ENCODE peak calls at places on chromosomes 13 and 19, in five cellular contexts. One of them, this sample, is unnamed.

GRCh38 chr13:28609936-28610335 is 49.0 kb upstream of the POMP start:
- DNase-seq in H9: no peak
- DNase-seq in trophoblast cell: no peak
- DNase-seq in mesenchymal stem cell: peak; percentile 68
- DNase-seq in neuronal stem cell: no peak
- DNase-seq in this sample: no peak

GRCh38 chr13:110218601-110219201 is 88.3 kb downstream of the COL4A1 start:
- DNase-seq in mesenchymal stem cell: no peak
- DNase-seq in H9: no peak
- DNase-seq in trophoblast cell: no peak
- DNase-seq in neuronal stem cell: no peak
- DNase-seq in this sample: no peak

GRCh38 chr19:406121-406711 is 2.7 kb downstream of the C2CD4C start:
- DNase-seq in mesenchymal stem cell: no peak
- DNase-seq in trophoblast cell: no peak
- DNase-seq in H9: peak; percentile 27
- DNase-seq in neuronal stem cell: no peak
- DNase-seq in this sample: peak; percentile 46

GRCh38 chr19:49701271-49701786 is 10.4 kb downstream of the CPT1C start:
- DNase-seq in mesenchymal stem cell: no peak
- DNase-seq in neuronal stem cell: no peak
- DNase-seq in trophoblast cell: no peak
- DNase-seq in H9: peak; percentile 54
- DNase-seq in this sample: no peak

GRCh38 chr13:96090240-96091101 is 564 bp downstream of the HS6ST3 start:
- DNase-seq in neuronal stem cell: peak; percentile 11
- DNase-seq in H9: peak; percentile 40
- DNase-seq in mesenchymal stem cell: no peak
- DNase-seq in trophoblast cell: no peak
- DNase-seq in this sample: peak; percentile 77

GRCh38 chr19:22261596-22261995 is 24.6 kb upstream of the ZNF729 start:
- DNase-seq in neuronal stem cell: no peak
- DNase-seq in H9: no peak
- DNase-seq in mesenchymal stem cell: no peak
- DNase-seq in trophoblast cell: no peak
- DNase-seq in this sample: no peak

GRCh38 chr19:17021328-17021727 is 5.3 kb downstream of the CPAMD8 start:
- DNase-seq in mesenchymal stem cell: no peak
- DNase-seq in neuronal stem cell: no peak
- DNase-seq in H9: no peak
- DNase-seq in trophoblast cell: no peak
- DNase-seq in this sample: no peak

GRCh38 chr19:16901491-16902175 is 12.8 kb downstream of the F2RL3 start:
- DNase-seq in trophoblast cell: no peak
- DNase-seq in neuronal stem cell: no peak
- DNase-seq in H9: no peak
- DNase-seq in mesenchymal stem cell: no peak
- DNase-seq in this sample: no peak

GRCh38 chr19:43437712-43438111 is 23.0 kb downstream of the TEX101 start:
- DNase-seq in trophoblast cell: no peak
- DNase-seq in H9: no peak
- DNase-seq in mesenchymal stem cell: no peak
- DNase-seq in neuronal stem cell: no peak
- DNase-seq in this sample: no peak

GRCh38 chr13:38804061-38804460 is 117.2 kb downstream of the FREM2 start:
- DNase-seq in trophoblast cell: no peak
- DNase-seq in mesenchymal stem cell: no peak
- DNase-seq in neuronal stem cell: no peak
- DNase-seq in H9: no peak
- DNase-seq in this sample: no peak

GRCh38 chr13:94537740-94538630 is 58.0 kb downstream of the TGDS start:
- DNase-seq in mesenchymal stem cell: no peak
- DNase-seq in trophoblast cell: peak; percentile 61
- DNase-seq in H9: no peak
- DNase-seq in neuronal stem cell: no peak
- DNase-seq in this sample: no peak

DNA sequence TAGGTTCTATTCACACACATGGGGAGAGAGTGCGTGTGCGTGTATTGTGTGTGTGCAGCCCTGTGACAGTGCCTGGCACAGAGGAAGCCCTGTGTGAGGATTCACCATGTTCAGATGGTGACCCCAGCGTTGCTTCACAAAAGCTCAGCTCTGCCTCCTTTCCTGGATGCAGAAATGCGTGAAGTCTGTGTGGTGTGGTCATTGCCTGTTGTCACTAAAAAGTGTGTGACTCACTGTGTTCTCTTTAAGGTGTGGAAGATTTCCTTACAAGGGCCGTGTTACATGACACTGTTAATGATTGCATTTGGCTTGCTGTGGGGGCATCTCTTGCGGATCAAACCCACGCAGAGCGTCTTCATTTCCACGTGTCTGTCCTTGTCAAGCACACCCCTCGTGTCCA is 19.5 kb upstream of the DCUN1D2 start:
- DNase-seq in H9: no peak
- DNase-seq in mesenchymal stem cell: no peak
- DNase-seq in neuronal stem cell: no peak
- DNase-seq in trophoblast cell: no peak
- DNase-seq in this sample: no peak
- H2BK12ac ChIP-seq in H9: no peak overlapping the region
- H2BK12ac ChIP-seq in mesenchymal stem cell: no peak overlapping the region
- H2BK12ac ChIP-seq in neuronal stem cell: no peak overlapping the region
- H2BK12ac ChIP-seq in trophoblast cell: no peak overlapping the region
- H2BK12ac ChIP-seq in this sample: no peak overlapping the region

DNA sequence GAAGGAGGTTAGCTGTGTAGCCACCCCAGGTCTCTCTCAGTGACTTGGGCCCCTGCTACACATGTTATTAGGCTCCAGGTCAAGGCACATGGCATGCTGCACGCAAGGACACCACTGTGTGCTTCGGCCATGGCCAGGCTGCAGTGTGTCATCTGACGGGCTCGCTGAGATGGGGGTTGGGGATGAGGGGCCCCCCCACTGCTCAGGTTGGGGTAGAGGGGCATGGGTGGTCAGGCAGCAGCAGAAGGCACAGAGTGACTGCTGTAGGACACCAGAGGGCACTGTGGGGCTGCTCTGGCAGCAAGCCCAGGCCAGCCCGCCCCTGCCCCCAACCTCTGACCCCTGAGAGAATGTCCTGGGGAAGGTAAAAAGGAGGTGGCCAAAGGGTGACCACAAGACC is 32.2 kb upstream of the ISYNA1 start:
- DNase-seq in neuronal stem cell: no peak
- DNase-seq in H9: peak; percentile 81
- DNase-seq in mesenchymal stem cell: no peak
- DNase-seq in trophoblast cell: no peak
- DNase-seq in this sample: peak; percentile 85
- H2BK12ac ChIP-seq in neuronal stem cell: peak overlapping the region; percentile 93
- H2BK12ac ChIP-seq in H9: no peak overlapping the region
- H2BK12ac ChIP-seq in mesenchymal stem cell: no peak overlapping the region
- H2BK12ac ChIP-seq in trophoblast cell: no peak overlapping the region
- H2BK12ac ChIP-seq in this sample: no peak overlapping the region

GRCh38 chr13:55090612-55091011 is 2050.1 kb upstream of the PRR20A start:
- DNase-seq in mesenchymal stem cell: no peak
- DNase-seq in neuronal stem cell: no peak
- DNase-seq in trophoblast cell: no peak
- DNase-seq in H9: no peak
- DNase-seq in this sample: no peak

GRCh38 chr13:55087085-55087484 is 2053.6 kb upstream of the PRR20A start:
- DNase-seq in H9: peak; percentile 63
- DNase-seq in neuronal stem cell: no peak
- DNase-seq in mesenchymal stem cell: no peak
- DNase-seq in trophoblast cell: no peak
- DNase-seq in this sample: peak; percentile 43

GRCh38 chr13:55084630-55085029 is 2056.0 kb downstream of the OLFM4 start:
- DNase-seq in trophoblast cell: no peak
- DNase-seq in mesenchymal stem cell: no peak
- DNase-seq in neuronal stem cell: no peak
- DNase-seq in H9: no peak
- DNase-seq in this sample: no peak
- H2BK12ac ChIP-seq in trophoblast cell: no peak overlapping the region
- H2BK12ac ChIP-seq in mesenchymal stem cell: no peak overlapping the region
- H2BK12ac ChIP-seq in neuronal stem cell: no peak overlapping the region
- H2BK12ac ChIP-seq in H9: no peak overlapping the region
- H2BK12ac ChIP-seq in this sample: no peak overlapping the region

DNA sequence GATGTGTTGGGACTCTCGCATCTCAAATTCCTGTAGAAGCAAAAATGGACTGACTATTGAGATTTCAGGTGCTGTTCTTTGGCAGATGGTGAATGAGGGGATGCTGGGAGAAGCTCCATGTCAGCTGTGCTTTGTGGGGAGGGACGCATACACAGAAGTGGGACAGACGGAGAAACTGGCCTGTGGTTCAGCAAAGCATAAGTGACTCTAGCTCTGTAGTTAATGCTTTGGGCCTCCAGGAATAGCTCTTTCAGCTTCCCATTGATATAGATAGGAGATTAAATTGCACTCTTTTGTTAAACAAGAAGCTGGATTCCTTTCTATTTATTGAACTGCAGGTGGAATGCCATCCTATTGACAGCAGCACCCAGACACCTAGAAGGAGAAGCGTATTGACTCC is 194.6 kb upstream of the RNF113B start:
- DNase-seq in H9: no peak
- DNase-seq in neuronal stem cell: no peak
- DNase-seq in mesenchymal stem cell: no peak
- DNase-seq in trophoblast cell: no peak
- DNase-seq in this sample: no peak
- H2BK12ac ChIP-seq in H9: no peak overlapping the region
- H2BK12ac ChIP-seq in neuronal stem cell: no peak overlapping the region
- H2BK12ac ChIP-seq in mesenchymal stem cell: peak overlapping the region; percentile 62
- H2BK12ac ChIP-seq in trophoblast cell: no peak overlapping the region
- H2BK12ac ChIP-seq in this sample: no peak overlapping the region